ENCODE peak calls at places on chromosomes 13 and 19, in eight cellular contexts. E is HEK293T, P is SHP77, D is iris pigment epithelial cell, Q is HCEC 1CT, M is hypothalamus, G is psoas muscle, K is uterus. U is an unnamed sample.

GRCh38 chr19:39557791-39558622 is 18.0 kb upstream of the EID2 start:
- DNase-seq in P (peak; percentile 48), D (peak; percentile 66), K (no peak), G (no peak), M (no peak), E (peak; percentile 29), Q (no peak), U (no peak)

GRCh38 chr13:30338331-30338851 is 31.0 kb upstream of the KATNAL1 start:
- DNase-seq in D (peak; percentile 68), P (no peak), E (no peak), G (no peak), K (no peak), Q (peak; percentile 19), M (no peak), U (no peak)

GRCh38 chr13:48580185-48580803 is 47.4 kb upstream of the RCBTB2 start:
- DNase-seq in E (peak; percentile 49), G (peak; percentile 69), M (peak; percentile 40), P (peak; percentile 18), K (peak; percentile 69), Q (peak; percentile 40), D (peak; percentile 47), U (peak; percentile 84)

GRCh38 chr19:35596366-35596999 is 10.5 kb downstream of the PMIS2 start:
- DNase-seq in E (peak; percentile 38), P (no peak), D (peak; percentile 21), K (no peak), M (no peak), Q (no peak), G (no peak), U (no peak)

GRCh38 chr19:9863759-9864158 is 28.6 kb downstream of the PIN1 start:
- DNase-seq in E (no peak), M (no peak), K (no peak), G (no peak), D (no peak), Q (no peak), P (no peak), U (no peak)

GRCh38 chr13:106275441-106276032 is 259.9 kb downstream of the EFNB2 start:
- DNase-seq in P (no peak), G (no peak), M (no peak), D (no peak), E (no peak), K (no peak), Q (no peak), U (no peak)

GRCh38 chr19:590396-590745 is 690 bp downstream of the HCN2 start:
- DNase-seq in Q (no peak), P (no peak), K (no peak), E (no peak), G (no peak), M (no peak), D (peak; percentile 54), U (no peak)

GRCh38 chr19:4456566-4456842 is 1.1 kb downstream of the UBXN6 start:
- DNase-seq in E (no peak), G (peak; percentile 55), D (peak; percentile 79), M (no peak), K (no peak), P (no peak), Q (peak; percentile 60), U (no peak)

GRCh38 chr13:41443969-41444368 is 13.4 kb upstream of the RGCC start:
- DNase-seq in M (no peak), G (no peak), D (no peak), K (no peak), Q (no peak), P (no peak), E (no peak), U (no peak)

GRCh38 chr13:89688908-89689307 is 1658.6 kb upstream of the MIR17HG start:
- DNase-seq in D (no peak), M (peak; percentile 69), G (no peak), K (no peak), E (no peak), Q (no peak), P (no peak), U (no peak)

GRCh38 chr19:3655402-3656072 is 28.9 kb upstream of the CACTIN start:
- DNase-seq in P (no peak), Q (peak; percentile 97), G (no peak), D (peak; percentile 91), E (no peak), K (peak; percentile 62), M (peak; percentile 51), U (peak; percentile 70)

GRCh38 chr19:30236587-30236986 is 135.6 kb upstream of the ZNF536 start:
- DNase-seq in M (no peak), P (no peak), K (no peak), D (no peak), G (no peak), Q (no peak), E (no peak), U (no peak)

GRCh38 chr13:50788551-50788950 is 54.9 kb downstream of the DLEU7 start:
- DNase-seq in K (no peak), D (peak; percentile 41), M (no peak), G (no peak), E (no peak), P (no peak), Q (no peak), U (no peak)

GRCh38 chr13:22278336-22278929 is 607.6 kb downstream of the FGF9 start:
- DNase-seq in P (peak; percentile 45), K (peak; percentile 27), G (no peak), Q (no peak), E (no peak), D (no peak), M (peak; percentile 1), U (peak; percentile 42)

GRCh38 chr19:43895727-43896126 is 39.4 kb downstream of the ZNF45 start:
- DNase-seq in G (no peak), E (no peak), K (no peak), Q (no peak), M (no peak), P (no peak), D (peak; percentile 57), U (no peak)

GRCh38 chr19:2027361-2027760 is 11.8 kb upstream of the BTBD2 start:
- DNase-seq in E (no peak), G (peak; percentile 65), P (no peak), K (no peak), D (peak; percentile 80), Q (peak; percentile 55), M (no peak), U (peak; percentile 42)

GRCh38 chr13:74816737-74817136 is 665.2 kb downstream of the TBC1D4 start:
- DNase-seq in K (no peak), D (no peak), Q (no peak), M (no peak), P (no peak), E (no peak), G (no peak), U (no peak)

GRCh38 chr13:48892311-48892710 is 83.4 kb upstream of the FNDC3A start:
- DNase-seq in E (no peak), P (no peak), K (no peak), Q (peak; percentile 98), G (no peak), M (no peak), D (peak; percentile 95), U (no peak)

GRCh38 chr19:41510484-41510883 is 65.5 kb upstream of the CEACAM21 start:
- DNase-seq in G (no peak), K (no peak), D (no peak), Q (no peak), P (no peak), E (no peak), M (no peak), U (no peak)

GRCh38 chr13:106532111-106532929 is 3.1 kb downstream of the EFNB2 start:
- DNase-seq in G (peak; percentile 39), K (peak; percentile 27), P (no peak), E (no peak), M (no peak), D (peak; percentile 64), Q (no peak), U (no peak)

GRCh38 chr19:34985249-34986022 is 14.7 kb upstream of the GRAMD1A start:
- DNase-seq in K (no peak), E (no peak), P (no peak), G (peak; percentile 60), M (no peak), Q (no peak), D (peak; percentile 59), U (peak; percentile 64)

GRCh38 chr19:49362926-49363264 is 679 bp upstream of the TEAD2 start:
- DNase-seq in E (peak; percentile 44), G (peak; percentile 68), D (peak; percentile 34), Q (no peak), P (no peak), M (no peak), K (peak; percentile 67), U (peak; percentile 86)

GRCh38 chr13:28494861-28495585 is at the start of gene FLT1:
- DNase-seq in E (peak; percentile 38), Q (no peak), P (no peak), D (peak; percentile 62), K (peak; percentile 26), M (no peak), G (peak; percentile 77), U (no peak)

GRCh38 chr19:12720851-12721655 is 2.7 kb downstream of the TNPO2 start:
- DNase-seq in P (no peak), M (no peak), E (no peak), Q (peak; percentile 13), G (peak; percentile 60), K (peak; percentile 43), D (peak; percentile 42), U (no peak)

GRCh38 chr13:88622362-88622973 is 951.3 kb downstream of the SLITRK5 start:
- DNase-seq in E (no peak), D (peak; percentile 1), Q (peak; percentile 66), P (no peak), G (no peak), K (no peak), M (no peak), U (no peak)

GRCh38 chr19:17470204-17470841 is at the start of gene SLC27A1:
- DNase-seq in P (peak; percentile 96), M (peak; percentile 99), G (peak; percentile 99), Q (peak; percentile 99), D (peak; percentile 99), K (peak; percentile 99), E (peak; percentile 94), U (peak; percentile 99)

GRCh38 chr13:109074436-109074835 is 445.0 kb downstream of the MYO16 start:
- DNase-seq in K (no peak), Q (no peak), P (no peak), D (no peak), M (no peak), E (no peak), G (no peak), U (no peak)

GRCh38 chr13:60590775-60591174 is 193.8 kb downstream of the TDRD3 start:
- DNase-seq in K (no peak), G (no peak), D (no peak), M (no peak), P (no peak), E (no peak), Q (no peak), U (no peak)

GRCh38 chr13:99565478-99566124 is 64.3 kb downstream of the TM9SF2 start:
- DNase-seq in D (no peak), M (no peak), P (no peak), G (no peak), K (no peak), E (no peak), Q (no peak), U (no peak)

GRCh38 chr13:59269476-59269875 is 894.3 kb downstream of the DIAPH3 start:
- DNase-seq in D (peak; percentile 87), Q (peak; percentile 2), E (no peak), P (no peak), G (no peak), M (no peak), K (no peak), U (no peak)

GRCh38 chr13:105670179-105671015 is 865.1 kb downstream of the EFNB2 start:
- DNase-seq in D (no peak), E (no peak), Q (no peak), G (no peak), P (no peak), K (no peak), M (no peak), U (no peak)

GRCh38 chr19:18090545-18091216 is 3.9 kb upstream of the IL12RB1 start:
- DNase-seq in G (no peak), M (peak; percentile 13), Q (no peak), D (peak; percentile 55), E (no peak), P (no peak), K (no peak), U (no peak)

GRCh38 chr13:110419391-110419791 is 112.3 kb downstream of the COL4A2 start:
- DNase-seq in D (peak; percentile 42), G (no peak), E (no peak), M (no peak), P (no peak), K (no peak), Q (no peak), U (no peak)

GRCh38 chr13:80164451-80164850 is 176.5 kb downstream of the SPRY2 start:
- DNase-seq in Q (no peak), G (no peak), M (no peak), D (no peak), E (no peak), K (no peak), P (no peak), U (no peak)

U was measured in tibial artery.